ENCODE peak calls at places on chromosomes 11 and 22, in ten cellular contexts. D is GM23338, G is AG10803, A is Panc1, J is heart right ventricle, M is fibroblast of lung, S is heart left ventricle, E is lower leg skin, C is uterus, Y is choroid plexus epithelial cell. N is an unnamed sample.

GRCh38 chr11:3892156-3892555 is 36.7 kb downstream of the STIM1 start:
- DNase-seq in Y (no peak), C (no peak), J (no peak), S (no peak), D (no peak), M (no peak), G (no peak), A (no peak), E (no peak), N (no peak)

GRCh38 chr22:45322873-45323525 is 13.3 kb downstream of the FAM118A start:
- DNase-seq in E (no peak), S (no peak), C (no peak), Y (no peak), A (no peak), M (no peak), G (no peak), J (no peak), D (no peak), N (no peak)

GRCh38 chr11:93727985-93728791 is 13.1 kb downstream of the TAF1D start:
- DNase-seq in E (no peak), J (no peak), G (peak), C (no peak), S (no peak), A (no peak), D (no peak), Y (no peak), M (no peak), N (no peak)

GRCh38 chr22:22548349-22548716 is 10.7 kb downstream of the PRAME start:
- DNase-seq in Y (no peak), G (no peak), E (no peak), S (no peak), A (no peak), D (no peak), C (no peak), J (no peak), M (no peak), N (no peak)

GRCh38 chr11:106077609-106078517 is at the start of gene AASDHPPT:
- DNase-seq in G (peak), Y (peak), D (peak), M (peak), C (peak), A (peak), S (no peak), E (no peak), J (no peak), N (peak)

GRCh38 chr11:74492974-74493815 is at the start of gene LIPT2:
- DNase-seq in E (peak), Y (peak), S (peak), M (peak), G (peak), A (peak), J (peak), C (peak), D (peak), N (peak)

GRCh38 chr11:130789241-130789640 is 127.0 kb downstream of the SNX19 start:
- DNase-seq in E (no peak), S (no peak), D (no peak), M (no peak), C (no peak), G (no peak), J (no peak), A (no peak), Y (no peak), N (no peak)

GRCh38 chr11:114091791-114092397 is 32.4 kb downstream of the ZBTB16 start:
- DNase-seq in G (no peak), A (no peak), C (no peak), E (no peak), Y (no peak), D (no peak), M (no peak), S (no peak), J (no peak), N (no peak)

GRCh38 chr11:68048681-68049508 is 10.1 kb downstream of the TCIRG1 start:
- DNase-seq in M (no peak), E (no peak), G (no peak), C (no peak), A (no peak), Y (no peak), S (no peak), J (no peak), D (no peak), N (no peak)

GRCh38 chr11:16846305-16846704 is 107.9 kb downstream of the C11orf58 start:
- DNase-seq in D (no peak), Y (peak), C (no peak), S (no peak), J (no peak), A (no peak), E (no peak), M (no peak), G (no peak), N (peak)

GRCh38 chr11:86798988-86799387 is 1.4 kb upstream of the PRSS23 start:
- DNase-seq in Y (peak), E (no peak), D (no peak), M (peak), C (peak), J (no peak), S (no peak), G (peak), A (no peak), N (peak)

GRCh38 chr22:43088616-43088978 is 594 bp downstream of the TTLL1 start:
- DNase-seq in D (no peak), E (no peak), A (no peak), J (no peak), G (no peak), S (no peak), C (no peak), M (no peak), Y (no peak), N (no peak)

DNA sequence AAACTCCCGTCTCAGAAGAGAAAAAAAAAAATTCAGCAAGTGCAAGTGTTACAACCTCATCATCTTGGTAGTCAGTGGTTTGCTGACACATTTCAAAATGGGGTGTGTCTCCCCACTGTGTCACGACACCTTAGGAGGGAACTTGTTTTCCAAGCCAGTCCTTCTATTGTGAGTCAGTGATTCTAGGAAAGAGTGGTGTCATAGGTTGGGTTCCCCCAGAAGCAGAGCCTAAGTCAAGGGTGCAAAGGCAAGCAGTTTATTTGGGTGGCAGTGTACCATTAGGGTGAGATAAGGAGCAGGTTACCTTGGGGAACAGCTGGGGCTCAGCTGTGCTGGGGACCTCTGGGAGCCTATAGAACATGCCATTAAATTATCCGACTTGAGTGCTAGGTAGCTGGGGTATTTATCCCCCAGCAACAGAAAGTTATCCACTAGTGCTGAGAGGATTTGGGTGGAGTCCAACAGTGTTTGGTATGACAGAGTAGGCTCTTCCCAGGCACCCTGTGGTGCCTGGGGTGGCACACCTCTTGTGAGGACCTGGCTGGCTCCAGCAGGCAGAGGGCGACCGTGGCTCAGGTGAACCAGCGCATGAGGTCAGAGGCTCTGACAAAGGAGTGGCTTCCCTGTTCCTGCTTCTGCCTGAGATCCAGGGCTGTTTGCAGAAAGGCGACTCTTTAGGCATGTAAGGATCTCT is 41.7 kb downstream of the KIAA1671 start:
- DNase-seq in D (peak), E (no peak), Y (no peak), S (no peak), J (no peak), M (peak), A (no peak), C (no peak), G (peak), N (no peak)
- TF ChIP-seq CTCF in D (peak), E (no peak), Y (no peak), S (no peak), J (no peak), M (no peak), A (no peak), C (no peak), G (no peak), N (no peak)

GRCh38 chr11:44643207-44643606 is 77.7 kb downstream of the CD82 start:
- DNase-seq in E (no peak), Y (no peak), G (no peak), M (no peak), S (no peak), J (no peak), D (no peak), C (no peak), A (no peak), N (no peak)

GRCh38 chr11:44633641-44634040 is 68.2 kb downstream of the CD82 start:
- DNase-seq in Y (no peak), M (no peak), G (no peak), J (no peak), A (no peak), S (peak), D (no peak), C (no peak), E (no peak), N (peak)

GRCh38 chr11:44634401-44635281 is 69.2 kb downstream of the CD82 start:
- DNase-seq in S (peak), G (peak), C (peak), E (peak), M (peak), J (peak), D (peak), A (no peak), Y (peak), N (peak)

GRCh38 chr11:44637477-44637876 is 72.0 kb downstream of the CD82 start:
- DNase-seq in G (no peak), C (no peak), J (no peak), D (no peak), Y (no peak), E (no peak), A (no peak), S (no peak), M (no peak), N (peak)

GRCh38 chr11:44638032-44638431 is 72.6 kb downstream of the CD82 start:
- DNase-seq in J (no peak), D (no peak), G (no peak), Y (no peak), S (no peak), A (no peak), E (peak), M (no peak), C (no peak), N (no peak)
- H3K4me3 ChIP-seq in J (no peak), D (no peak), G (no peak), Y (no peak), S (no peak), A (no peak), E (no peak), M (no peak), C (no peak), N (no peak)

GRCh38 chr22:46845281-46846153 is 83.1 kb downstream of the TBC1D22A start:
- DNase-seq in E (no peak), G (peak), S (no peak), Y (peak), D (no peak), C (no peak), J (no peak), M (peak), A (no peak), N (peak)
- TF ChIP-seq CTCF in E (no peak), G (peak), S (peak), Y (peak), D (peak), C (peak), J (peak), M (peak), A (no peak), N (peak)

GRCh38 chr11:111490496-111490895 is 21.7 kb downstream of the BTG4 start:
- DNase-seq in Y (no peak), J (no peak), E (no peak), D (no peak), G (no peak), S (no peak), M (no peak), A (no peak), C (no peak), N (no peak)
- H3K4me3 ChIP-seq in Y (no peak), J (no peak), E (no peak), D (no peak), G (no peak), S (no peak), M (no peak), A (no peak), C (no peak), N (no peak)

GRCh38 chr11:125393331-125393730 is 102.7 kb downstream of the FEZ1 start:
- DNase-seq in A (no peak), G (no peak), C (no peak), M (no peak), Y (no peak), E (no peak), J (no peak), S (no peak), D (no peak), N (no peak)
- TF ChIP-seq CTCF in A (peak), G (no peak), C (no peak), M (no peak), Y (no peak), E (no peak), J (no peak), S (no peak), D (peak), N (no peak)

GRCh38 chr22:37632174-37633081 is 7.0 kb upstream of the SH3BP1 start:
- DNase-seq in J (no peak), G (no peak), M (no peak), Y (no peak), E (no peak), A (no peak), S (no peak), D (no peak), C (no peak), N (no peak)

GRCh38 chr22:37635157-37635556 is 4.3 kb upstream of the SH3BP1 start:
- DNase-seq in Y (no peak), D (no peak), E (no peak), S (no peak), J (no peak), M (no peak), A (no peak), C (no peak), G (no peak), N (no peak)

GRCh38 chr22:37634505-37635002 is 4.9 kb upstream of the SH3BP1 start:
- DNase-seq in M (no peak), D (peak), C (no peak), E (no peak), G (no peak), A (no peak), S (no peak), J (peak), Y (no peak), N (no peak)

GRCh38 chr22:37633082-37633692 is 6.3 kb upstream of the SH3BP1 start:
- DNase-seq in A (no peak), C (no peak), M (no peak), E (no peak), G (no peak), D (no peak), J (no peak), Y (no peak), S (no peak), N (no peak)

GRCh38 chr22:37633693-37634504 is 5.6 kb upstream of the SH3BP1 start:
- DNase-seq in C (peak), A (no peak), E (peak), Y (peak), D (peak), M (peak), G (peak), S (peak), J (peak), N (peak)
- H3K4me3 ChIP-seq in C (peak), A (no peak), E (no peak), Y (peak), D (peak), M (no peak), G (peak), S (no peak), J (no peak), N (peak)

DNA sequence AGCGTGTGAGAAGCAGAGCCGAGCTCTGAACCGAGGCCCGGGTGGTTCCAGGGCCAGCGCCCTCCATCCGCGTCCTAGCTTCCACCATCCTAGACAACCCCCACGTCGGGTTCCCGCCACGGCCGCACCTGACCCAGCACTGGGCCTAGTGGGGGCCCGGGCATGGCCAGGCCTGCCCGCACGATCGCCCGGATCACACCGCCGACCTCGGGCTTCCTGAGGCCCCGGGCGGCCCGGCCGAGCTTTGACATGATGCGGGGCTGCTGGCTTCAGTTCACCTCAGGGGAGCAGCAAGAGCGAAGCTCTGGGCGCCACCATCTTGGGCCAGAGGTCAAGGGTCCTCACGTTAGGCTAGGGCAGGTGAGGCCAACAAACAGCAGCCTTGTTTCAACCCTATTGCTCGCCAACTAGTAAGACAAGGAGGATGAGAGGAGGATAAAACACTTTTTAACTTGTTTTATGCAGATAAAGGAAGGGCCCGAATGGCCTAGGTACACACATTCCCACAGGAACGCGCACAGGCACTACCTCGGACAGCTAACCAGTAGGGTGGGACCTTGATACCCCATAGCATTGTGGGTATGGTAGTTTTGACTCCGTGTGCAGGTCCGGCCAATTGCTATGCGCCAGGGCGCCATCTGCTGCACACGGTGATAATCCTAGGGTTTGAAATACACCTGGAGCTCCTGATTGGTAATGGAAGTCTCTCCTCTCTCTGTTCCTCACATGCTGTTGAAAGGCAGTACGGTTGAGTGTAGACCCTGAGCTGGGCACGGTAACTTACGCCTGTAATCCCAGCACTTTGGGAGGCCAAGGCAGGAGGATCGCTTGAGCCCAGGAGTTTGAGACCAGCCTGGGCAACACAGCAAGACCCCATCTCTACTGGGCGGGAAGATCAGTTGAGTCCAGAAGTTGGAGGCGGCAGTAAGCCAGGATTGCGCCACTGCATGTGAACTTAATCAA is at the start of gene MRPL11:
- DNase-seq in Y (peak), S (peak), J (peak), G (peak), M (peak), C (peak), D (peak), A (peak), E (peak), N (peak)
- TF ChIP-seq CTCF in Y (peak), S (peak), J (peak), G (peak), M (peak), C (peak), D (peak), A (peak), E (no peak), N (peak)

GRCh38 chr11:123187221-123187620 is 7.8 kb downstream of the CLMP start:
- DNase-seq in D (no peak), C (no peak), M (no peak), Y (no peak), G (no peak), E (no peak), J (no peak), A (no peak), S (no peak), N (no peak)

GRCh38 chr11:123187670-123188507 is 7.2 kb downstream of the CLMP start:
- DNase-seq in E (no peak), A (no peak), J (no peak), G (no peak), S (no peak), M (peak), D (no peak), C (no peak), Y (peak), N (peak)

GRCh38 chr11:123190504-123190903 is 4.5 kb downstream of the CLMP start:
- DNase-seq in C (no peak), G (peak), M (no peak), E (no peak), D (no peak), Y (no peak), S (no peak), A (no peak), J (no peak), N (no peak)

GRCh38 chr11:123186291-123186690 is 8.8 kb downstream of the CLMP start:
- DNase-seq in E (no peak), J (no peak), A (no peak), D (no peak), Y (no peak), M (no peak), S (no peak), C (no peak), G (no peak), N (no peak)

DNA sequence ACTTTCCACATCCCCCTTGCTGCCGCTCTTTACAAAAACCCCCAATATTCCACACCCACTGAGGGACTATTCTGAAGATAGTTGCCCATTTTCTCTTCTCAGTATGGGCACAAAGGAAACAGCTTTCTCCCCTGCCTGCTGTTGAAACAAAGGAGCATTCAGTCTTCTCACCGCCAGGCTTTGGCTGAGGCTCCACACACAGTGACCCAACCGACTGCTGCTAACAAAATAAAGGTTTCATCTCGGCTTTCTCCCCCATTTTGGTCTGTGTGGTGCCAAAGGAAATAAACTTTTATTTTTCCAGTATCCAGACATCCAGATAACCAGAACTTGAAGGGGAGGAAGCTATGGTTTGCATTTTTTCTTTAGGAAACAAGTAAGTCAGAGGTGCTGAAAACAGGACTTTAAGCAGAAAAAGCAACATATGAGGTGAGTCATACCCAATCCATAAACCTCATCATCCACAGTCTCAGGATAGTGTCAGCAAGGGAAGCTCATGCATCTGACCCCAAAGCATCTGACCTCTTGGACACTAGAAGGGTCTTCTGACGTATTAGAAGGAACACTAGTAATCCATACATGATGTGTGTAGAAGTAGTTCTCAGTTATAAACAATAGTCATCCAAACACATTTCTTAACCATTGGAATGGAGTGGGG is 6.4 kb downstream of the CLMP start:
- DNase-seq in J (no peak), M (peak), A (no peak), S (no peak), C (no peak), Y (peak), D (no peak), E (no peak), G (peak), N (peak)
- H3K4me3 ChIP-seq in J (no peak), M (no peak), A (no peak), S (no peak), C (peak), Y (peak), D (no peak), E (no peak), G (peak), N (peak)

GRCh38 chr11:60700689-60701508 is 1.5 kb downstream of the MS4A8 start:
- DNase-seq in C (no peak), S (no peak), D (peak), Y (peak), J (no peak), E (no peak), M (no peak), G (no peak), A (no peak), N (peak)
- TF ChIP-seq CTCF in C (no peak), S (no peak), D (peak), Y (peak), J (no peak), E (no peak), M (peak), G (no peak), A (peak), N (peak)

GRCh38 chr11:75635009-75635909 is 33.6 kb downstream of the MAP6 start:
- DNase-seq in A (no peak), D (peak), Y (peak), J (peak), E (no peak), S (peak), C (peak), G (peak), M (peak), N (peak)

GRCh38 chr11:75633409-75634011 is 35.3 kb downstream of the MAP6 start:
- DNase-seq in M (no peak), Y (no peak), A (no peak), S (no peak), E (no peak), C (no peak), D (peak), G (no peak), J (no peak), N (no peak)

GRCh38 chr11:75632962-75633361 is 35.9 kb downstream of the MAP6 start:
- DNase-seq in A (no peak), Y (no peak), E (no peak), J (no peak), C (no peak), G (no peak), M (no peak), S (no peak), D (no peak), N (no peak)

GRCh38 chr11:75631086-75631694 is 37.6 kb downstream of the MAP6 start:
- DNase-seq in S (no peak), G (peak), C (no peak), M (no peak), A (no peak), D (no peak), Y (no peak), E (no peak), J (no peak), N (no peak)

GRCh38 chr11:75632450-75632849 is 36.4 kb downstream of the MAP6 start:
- DNase-seq in M (no peak), G (no peak), Y (no peak), S (no peak), A (no peak), J (no peak), D (no peak), E (no peak), C (no peak), N (no peak)
- H3K4me3 ChIP-seq in M (no peak), G (no peak), Y (no peak), S (no peak), A (no peak), J (no peak), D (no peak), E (no peak), C (no peak), N (no peak)